ENCODE peak calls at places on chromosome 14, in seven cellular contexts. C, K, V, M, Y, W and D are unnamed samples.

GRCh38 chr14:83874662-83875061 is 1655.3 kb upstream of the FLRT2 start:
- DNase-seq in C (no peak), K (peak), V (no peak), M (no peak), Y (no peak), W (no peak), D (no peak)

GRCh38 chr14:64064447-64064846 is 211.6 kb downstream of the SYNE2 start:
- DNase-seq in C (no peak), K (no peak), V (no peak), M (no peak), Y (no peak), W (no peak), D (no peak)

GRCh38 chr14:88245321-88245720 is 77.7 kb downstream of the KCNK10 start:
- DNase-seq in C (no peak), K (no peak), V (no peak), M (no peak), Y (no peak), W (peak), D (no peak)

GRCh38 chr14:52258783-52259182 is 8.7 kb upstream of the PTGDR start:
- DNase-seq in C (no peak), K (no peak), V (no peak), M (no peak), Y (no peak), W (no peak), D (no peak)

GRCh38 chr14:89773644-89774316 is 180.8 kb downstream of the EFCAB11 start:
- DNase-seq in C (peak), K (peak), V (no peak), M (no peak), Y (peak), W (peak), D (peak)

GRCh38 chr14:23217032-23217431 is 20.7 kb upstream of the RNF212B start:
- DNase-seq in C (no peak), K (no peak), V (no peak), M (no peak), Y (no peak), W (no peak), D (no peak)

GRCh38 chr14:75702606-75703261 is 41.7 kb downstream of the TTLL5 start:
- DNase-seq in C (no peak), K (peak), V (no peak), M (no peak), Y (peak), W (peak), D (peak)

GRCh38 chr14:76089575-76089974 is 62.1 kb upstream of the GPATCH2L start:
- DNase-seq in C (no peak), K (no peak), V (no peak), M (no peak), Y (no peak), W (no peak), D (no peak)

GRCh38 chr14:75811136-75811839 is 150.2 kb downstream of the TTLL5 start:
- DNase-seq in C (no peak), K (no peak), V (no peak), M (no peak), Y (no peak), W (no peak), D (no peak)

GRCh38 chr14:79011091-79011919 is 841.1 kb downstream of the NRXN3 start:
- DNase-seq in C (peak), K (peak), V (no peak), M (peak), Y (peak), W (peak), D (no peak)

GRCh38 chr14:22973217-22974032 is 8.9 kb downstream of the AJUBA start:
- DNase-seq in C (peak), K (peak), V (no peak), M (peak), Y (peak), W (peak), D (peak)

DNA sequence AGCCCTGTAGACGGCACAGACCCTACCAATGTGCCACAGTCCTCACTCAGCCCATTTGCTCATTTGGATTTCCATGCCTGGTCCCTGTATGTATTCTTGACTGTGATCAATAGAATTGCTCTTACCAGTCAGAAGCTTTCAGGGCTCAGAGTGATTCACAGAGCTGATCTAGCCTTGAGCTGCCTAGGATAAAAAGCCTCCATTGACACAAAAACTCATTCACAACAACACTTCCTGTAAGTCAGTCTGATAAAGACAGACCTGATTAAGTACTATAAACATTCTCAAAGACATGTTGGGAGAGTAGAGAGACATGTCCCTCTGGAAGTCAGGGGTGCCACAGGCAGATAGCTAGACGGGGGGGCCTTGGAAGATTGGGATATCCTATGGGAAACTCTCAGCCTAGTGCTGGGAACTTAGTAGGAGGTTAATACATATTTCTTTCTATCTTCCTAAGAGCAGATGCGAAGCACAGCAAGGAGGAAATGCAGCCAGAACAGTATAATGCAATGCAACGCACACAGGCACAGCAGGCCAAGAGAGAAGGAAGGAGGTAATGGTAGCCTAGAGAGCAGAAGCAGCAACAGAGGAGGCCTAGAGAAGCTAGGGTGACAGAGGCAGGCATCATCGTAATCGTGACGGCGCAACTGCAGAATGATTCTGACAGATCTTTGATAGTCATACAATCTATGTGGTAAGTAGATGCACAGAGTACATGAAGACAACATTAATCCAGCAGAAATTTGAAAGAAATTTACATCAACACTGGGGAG is 1.9 kb upstream of the PELI2 start:
- DNase-seq in C (no peak), K (no peak), V (no peak), M (no peak), Y (no peak), W (no peak), D (no peak)
- H3K27ac ChIP-seq in C (no peak), K (no peak), V (no peak), M (no peak), Y (no peak), W (no peak), D (no peak)

DNA sequence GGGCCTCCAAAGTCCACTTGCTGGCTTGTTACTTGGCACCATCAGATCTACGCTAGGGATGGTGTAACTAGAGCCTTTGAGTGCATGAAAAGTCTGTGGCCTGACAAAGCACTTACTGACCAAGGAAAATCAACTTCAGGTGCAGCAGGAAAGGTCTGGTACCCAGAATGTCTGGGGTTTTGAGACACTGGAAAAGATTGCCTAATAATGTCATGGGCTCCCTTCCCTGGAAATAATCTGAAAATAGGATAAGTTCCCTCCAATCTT is 106.7 kb downstream of the ZFP36L1 start:
- DNase-seq in C (no peak), K (no peak), V (no peak), M (no peak), Y (no peak), W (no peak), D (no peak)
- H3K9ac ChIP-seq in C (peak), K (peak), V (peak), M (no peak), Y (no peak), W (no peak), D (no peak)

DNA sequence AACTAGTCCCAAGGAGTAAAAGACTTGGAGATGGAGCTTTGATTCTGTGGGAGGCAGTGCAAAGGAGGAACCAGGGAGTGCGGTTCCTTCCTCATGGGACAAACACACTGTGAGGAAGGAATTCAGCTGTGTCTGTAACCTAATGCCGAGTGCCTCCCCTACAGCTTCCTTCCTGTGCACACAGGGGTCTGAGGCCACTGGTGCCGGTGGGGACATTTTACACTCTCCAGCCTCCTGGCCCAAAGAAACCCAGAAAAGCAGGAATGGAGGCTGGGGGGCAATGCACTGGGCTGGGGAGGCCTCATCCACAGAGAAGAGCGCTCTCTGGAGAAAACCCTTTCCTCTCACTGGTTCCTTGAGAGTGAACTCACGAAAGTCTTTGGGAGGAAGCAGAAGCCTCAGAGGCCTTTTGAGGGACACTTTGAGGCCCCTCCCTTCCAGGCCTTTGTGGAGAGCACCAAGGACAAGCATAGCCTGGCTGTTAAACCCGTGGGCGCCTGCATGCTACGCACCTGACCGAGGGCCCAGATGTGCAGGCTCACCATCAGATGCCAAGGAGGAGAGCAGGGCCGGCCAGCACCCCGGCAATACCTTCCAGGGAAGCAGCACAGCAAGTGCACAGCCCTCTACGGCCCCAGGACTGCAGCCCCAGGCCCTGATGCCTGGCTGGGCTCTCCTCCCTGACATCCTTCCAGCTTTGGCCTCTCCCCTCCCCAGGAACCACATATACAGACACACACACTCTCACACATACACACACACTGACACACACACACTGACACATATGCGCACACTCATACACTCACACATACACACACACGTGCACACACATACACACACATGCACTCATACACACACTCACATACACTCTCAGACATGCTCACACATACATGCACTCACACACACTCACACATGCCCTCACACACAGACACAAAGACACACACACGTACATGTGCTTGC is 52.0 kb downstream of the NFKBIA start:
- DNase-seq in C (no peak), K (no peak), V (no peak), M (no peak), Y (peak), W (no peak), D (peak)
- H3K27ac ChIP-seq in C (no peak), K (no peak), V (no peak), M (no peak), Y (peak), W (no peak), D (no peak)

GRCh38 chr14:34710744-34711143 is 3.6 kb downstream of the CFL2 start:
- DNase-seq in C (no peak), K (peak), V (no peak), M (no peak), Y (no peak), W (no peak), D (no peak)
- H3K9ac ChIP-seq in C (peak), K (no peak), V (no peak), M (no peak), Y (no peak), W (no peak), D (no peak)

GRCh38 chr14:65180725-65181025 is 78.4 kb upstream of the MAX start:
- DNase-seq in C (no peak), K (no peak), V (no peak), M (no peak), Y (no peak), W (no peak), D (no peak)
- H3K27ac ChIP-seq in C (no peak), K (no peak), V (no peak), M (no peak), Y (no peak), W (no peak), D (no peak)

GRCh38 chr14:60184597-60185555 is 19.7 kb upstream of the DHRS7 start:
- DNase-seq in C (peak), K (no peak), V (no peak), M (no peak), Y (no peak), W (no peak), D (no peak)
- H3K9ac ChIP-seq in C (peak), K (no peak), V (no peak), M (no peak), Y (no peak), W (no peak), D (no peak)

GRCh38 chr14:105480165-105480564 is 5.5 kb downstream of the CRIP2 start:
- DNase-seq in C (no peak), K (no peak), V (no peak), M (no peak), Y (no peak), W (no peak), D (no peak)

GRCh38 chr14:105479438-105480164 is 5.0 kb downstream of the CRIP2 start:
- DNase-seq in C (no peak), K (no peak), V (no peak), M (no peak), Y (no peak), W (no peak), D (no peak)

GRCh38 chr14:105476937-105477658 is 2.5 kb downstream of the CRIP2 start:
- DNase-seq in C (no peak), K (no peak), V (no peak), M (no peak), Y (no peak), W (no peak), D (no peak)

GRCh38 chr14:105477659-105478623 is 3.3 kb downstream of the CRIP2 start:
- DNase-seq in C (no peak), K (no peak), V (no peak), M (no peak), Y (no peak), W (peak), D (no peak)

DNA sequence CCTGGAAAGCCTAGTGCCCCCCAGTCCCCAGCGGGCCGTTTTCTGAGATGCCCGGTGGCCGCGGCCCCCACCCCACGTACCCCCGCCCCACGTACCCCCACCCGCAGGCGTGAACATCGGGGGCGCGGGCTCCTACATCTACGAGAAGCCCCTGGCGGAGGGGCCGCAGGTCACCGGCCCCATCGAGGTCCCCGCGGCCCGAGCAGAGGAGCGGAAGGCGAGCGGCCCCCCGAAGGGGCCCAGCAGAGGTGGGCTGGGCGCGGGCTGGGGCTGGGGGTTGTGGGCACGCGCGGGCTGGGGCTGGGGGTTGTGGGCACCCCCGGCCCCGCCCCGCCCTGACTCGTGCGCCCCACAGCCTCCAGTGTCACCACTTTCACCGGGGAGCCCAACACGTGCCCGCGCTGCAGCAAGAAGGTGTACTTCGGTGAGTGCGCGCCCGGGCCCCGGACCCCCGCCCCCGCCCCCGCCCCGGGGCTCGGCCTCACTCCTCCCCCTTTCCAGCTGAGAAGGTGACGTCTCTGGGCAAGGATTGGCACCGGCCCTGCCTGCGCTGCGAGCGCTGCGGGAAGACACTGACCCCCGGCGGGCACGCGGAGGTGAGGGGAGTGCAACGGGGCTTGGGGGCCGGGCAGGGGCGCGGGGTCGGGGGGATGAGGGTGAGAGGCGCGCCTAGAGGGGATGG is 4.1 kb downstream of the CRIP2 start:
- DNase-seq in C (no peak), K (no peak), V (no peak), M (no peak), Y (peak), W (peak), D (peak)
- H3K27ac ChIP-seq in C (no peak), K (no peak), V (no peak), M (no peak), Y (no peak), W (no peak), D (no peak)

GRCh38 chr14:70889555-70889954 is 17.7 kb upstream of the PCNX1 start:
- DNase-seq in C (no peak), K (no peak), V (no peak), M (no peak), Y (no peak), W (no peak), D (no peak)

GRCh38 chr14:70886421-70887206 is 20.6 kb upstream of the PCNX1 start:
- DNase-seq in C (no peak), K (no peak), V (no peak), M (no peak), Y (peak), W (no peak), D (no peak)

GRCh38 chr14:70888151-70888499 is 19.1 kb upstream of the PCNX1 start:
- DNase-seq in C (peak), K (no peak), V (no peak), M (no peak), Y (peak), W (no peak), D (no peak)

GRCh38 chr14:70887207-70888150 is 19.8 kb upstream of the PCNX1 start:
- DNase-seq in C (no peak), K (peak), V (no peak), M (no peak), Y (no peak), W (no peak), D (no peak)

GRCh38 chr14:70888681-70889175 is 18.5 kb upstream of the PCNX1 start:
- DNase-seq in C (peak), K (peak), V (no peak), M (no peak), Y (no peak), W (no peak), D (no peak)
- H3K9ac ChIP-seq in C (peak), K (no peak), V (no peak), M (no peak), Y (no peak), W (no peak), D (no peak)

DNA sequence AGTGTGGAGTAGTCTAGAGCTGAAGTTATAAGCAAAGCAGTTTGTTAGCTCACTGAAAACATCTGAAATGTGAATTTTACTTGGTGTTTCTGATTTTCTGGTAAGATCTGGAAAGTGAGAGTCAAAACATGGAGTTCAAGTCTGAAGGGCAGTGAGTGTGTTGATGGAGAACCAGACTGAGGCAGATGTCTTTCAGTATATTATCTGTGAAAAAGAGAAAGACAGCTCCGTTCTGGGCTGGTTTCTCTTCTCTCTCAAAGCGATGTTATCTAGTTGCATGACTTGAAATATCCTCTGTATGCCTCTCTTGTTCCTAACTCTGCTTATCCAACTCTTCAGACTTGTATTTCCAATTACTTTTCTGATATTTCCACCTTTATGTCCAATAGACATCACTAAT is 381.9 kb upstream of the RGS6 start:
- DNase-seq in C (no peak), K (no peak), V (no peak), M (no peak), Y (no peak), W (no peak), D (no peak)
- H3K27ac ChIP-seq in C (no peak), K (no peak), V (no peak), M (no peak), Y (no peak), W (no peak), D (no peak)